ENCODE peak calls at places on chromosomes 7 and 10, in eight cellular contexts. D is ovary, W is mammary epithelial cell, C is IMR-90, G is bronchial epithelial cell, M is OCI-LY7, U is astrocyte of the spinal cord, F is GM23338. E is an unnamed sample.
A peak's percentile ranks its signal among the peaks of the same experiment; 100 is the strongest.

GRCh38 chr10:78602201-78602917 is 466.4 kb upstream of the ZMIZ1 start:
- DNase-seq in U (no peak), W (peak; percentile 53), C (peak; percentile 19), F (no peak), M (no peak), D (no peak), G (peak; percentile 38), E (peak; percentile 11)

GRCh38 chr7:135678612-135679575 is 16.6 kb downstream of the STMP1 start:
- DNase-seq in F (no peak), M (no peak), D (no peak), U (peak; percentile 95), G (peak; percentile 90), W (peak; percentile 82), C (peak; percentile 86), E (peak; percentile 88)

GRCh38 chr7:24854866-24855265 is 97.6 kb upstream of the GSDME start:
- DNase-seq in U (no peak), G (no peak), D (no peak), C (peak; percentile 65), W (no peak), M (no peak), F (no peak), E (no peak)

GRCh38 chr7:110762514-110762913 is 328.4 kb upstream of the LRRN3 start:
- DNase-seq in C (peak; percentile 22), M (no peak), F (no peak), W (no peak), U (peak; percentile 25), G (no peak), D (no peak), E (no peak)

GRCh38 chr7:148622887-148623585 is 32.5 kb downstream of the C7orf33 start:
- DNase-seq in D (no peak), U (no peak), G (no peak), M (no peak), W (no peak), C (no peak), F (peak; percentile 21), E (no peak)

GRCh38 chr7:99789441-99790070 is 5.6 kb upstream of the CYP3A4 start:
- DNase-seq in C (no peak), G (peak; percentile 11), W (peak; percentile 44), D (no peak), F (no peak), U (no peak), M (no peak), E (peak; percentile 39)

GRCh38 chr7:65968256-65969185 is 13.5 kb downstream of the GUSB start:
- DNase-seq in C (no peak), G (no peak), U (no peak), W (no peak), F (no peak), M (no peak), D (no peak), E (no peak)

GRCh38 chr7:76514926-76515325 is 4.6 kb downstream of the UPK3B start:
- DNase-seq in C (no peak), D (no peak), G (no peak), F (peak; percentile 1), W (no peak), U (no peak), M (no peak), E (no peak)

GRCh38 chr7:157121184-157121715 is 17.5 kb upstream of the UBE3C start:
- DNase-seq in D (no peak), C (no peak), G (no peak), F (no peak), W (no peak), M (no peak), U (no peak), E (no peak)

GRCh38 chr10:6130851-6131470 is 42.1 kb downstream of the RBM17 start:
- DNase-seq in D (peak; percentile 24), W (no peak), G (no peak), M (no peak), U (no peak), F (no peak), C (no peak), E (no peak)

GRCh38 chr7:129013048-129013721 is 41.7 kb downstream of the TNPO3 start:
- DNase-seq in G (no peak), D (no peak), W (no peak), U (no peak), F (no peak), C (no peak), M (no peak), E (no peak)
- H3K4me3 ChIP-seq in G (no peak overlapping the region), D (no peak overlapping the region), W (no peak overlapping the region), U (no peak overlapping the region), F (no peak overlapping the region), C (no peak overlapping the region), M (no peak overlapping the region), E (no peak overlapping the region)

GRCh38 chr10:80148166-80148805 is 15.8 kb downstream of the PLAC9 start:
- DNase-seq in D (no peak), G (no peak), W (no peak), U (no peak), F (no peak), C (no peak), M (no peak), E (no peak)
- TF ChIP-seq CTCF in D (no peak), G (no peak), W (no peak), U (no peak), F (no peak), C (no peak), M (no peak), E (no peak)

DNA sequence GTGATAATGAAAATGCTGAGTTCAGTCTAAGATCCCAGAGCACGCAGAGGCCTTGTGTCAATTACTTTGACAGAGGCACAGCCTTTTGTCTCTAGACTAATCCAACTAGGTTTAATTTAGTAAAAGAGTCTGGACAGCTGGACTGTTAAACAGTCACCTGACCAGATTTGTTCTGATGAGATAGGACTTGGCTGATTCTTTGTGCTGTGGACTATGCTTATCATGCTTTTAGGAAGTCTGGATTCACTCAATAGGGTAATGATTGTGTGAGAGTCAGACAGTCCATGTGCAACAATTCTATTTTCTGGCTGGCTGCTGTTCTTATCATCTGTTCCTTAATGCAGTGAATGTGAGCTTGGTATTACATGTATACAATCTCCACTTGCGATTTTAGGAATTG is 157.4 kb upstream of the MAGI2 start:
- DNase-seq in M (no peak), D (no peak), W (no peak), G (no peak), U (no peak), C (no peak), F (no peak), E (no peak)
- H3K4me3 ChIP-seq in M (no peak overlapping the region), D (no peak overlapping the region), W (no peak overlapping the region), G (no peak overlapping the region), U (no peak overlapping the region), C (no peak overlapping the region), F (no peak overlapping the region), E (no peak overlapping the region)

DNA sequence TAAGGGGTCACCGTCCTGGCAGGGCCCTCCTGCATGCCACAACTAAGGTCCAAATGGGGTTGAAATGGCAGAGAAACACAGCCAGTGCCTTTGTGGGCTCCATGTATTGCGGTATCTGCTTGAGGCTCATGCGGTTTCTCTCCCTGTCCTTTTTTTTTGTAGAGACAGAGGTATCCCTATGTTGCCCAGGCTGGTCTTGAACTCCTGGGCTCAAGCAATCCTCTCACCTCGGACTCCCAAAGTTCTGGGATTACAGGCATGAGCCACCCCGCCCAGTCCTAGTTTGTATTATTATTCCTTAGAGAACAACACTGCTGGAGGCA is 64.1 kb upstream of the WAPL start:
- DNase-seq in F (no peak), C (no peak), D (no peak), G (no peak), U (no peak), M (no peak), W (no peak), E (no peak)
- TF ChIP-seq CTCF in F (no peak), C (no peak), D (no peak), G (no peak), U (no peak), M (peak; percentile 35), W (no peak), E (no peak)

GRCh38 chr10:126264089-126265018 is 123.9 kb downstream of the ADAM12 start:
- DNase-seq in D (no peak), U (peak; percentile 52), C (no peak), W (no peak), F (no peak), M (no peak), G (no peak), E (no peak)

GRCh38 chr10:126256864-126257263 is 131.4 kb downstream of the ADAM12 start:
- DNase-seq in C (no peak), W (no peak), U (no peak), F (peak; percentile 27), G (no peak), M (no peak), D (peak; percentile 3), E (no peak)

GRCh38 chr10:126259883-126260282 is 128.4 kb downstream of the ADAM12 start:
- DNase-seq in U (no peak), C (no peak), F (no peak), G (no peak), D (no peak), M (no peak), W (no peak), E (no peak)

GRCh38 chr10:126262971-126263370 is 125.3 kb downstream of the ADAM12 start:
- DNase-seq in F (no peak), G (no peak), C (no peak), M (no peak), W (no peak), D (no peak), U (no peak), E (no peak)

DNA sequence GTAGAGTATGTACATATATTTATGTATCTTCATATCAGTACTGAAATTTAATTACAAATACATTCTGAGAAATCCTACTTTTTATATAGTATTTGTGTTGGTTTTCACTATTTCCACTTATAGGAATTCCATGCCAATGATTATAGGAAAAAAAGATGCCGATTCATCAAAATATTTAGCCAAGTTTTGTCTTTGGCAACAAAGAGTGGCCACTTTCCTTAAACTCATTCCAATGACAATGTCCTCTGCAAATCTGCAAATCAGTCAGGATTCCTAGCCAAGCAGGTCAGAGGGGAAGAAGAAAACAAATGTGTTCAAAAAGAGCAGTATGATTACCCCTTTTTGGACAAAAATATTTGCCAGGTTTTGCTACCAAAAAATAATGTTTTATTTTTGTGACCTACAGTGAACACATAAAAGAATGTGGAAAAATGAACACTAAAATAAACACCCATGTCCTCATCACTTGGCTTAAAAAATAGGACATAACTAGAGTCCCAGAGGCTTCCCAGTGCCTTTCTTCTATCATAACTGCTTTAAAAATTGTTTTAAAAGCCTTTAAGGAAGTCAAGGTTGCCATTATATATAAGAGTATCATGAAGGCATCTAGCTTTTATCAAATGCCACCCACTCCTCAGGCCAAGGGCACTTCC is 126.0 kb downstream of the ADAM12 start:
- DNase-seq in W (no peak), D (no peak), U (no peak), F (peak; percentile 21), M (no peak), G (no peak), C (no peak), E (no peak)
- H3K4me3 ChIP-seq in W (no peak overlapping the region), D (no peak overlapping the region), U (no peak overlapping the region), F (no peak overlapping the region), M (no peak overlapping the region), G (no peak overlapping the region), C (no peak overlapping the region), E (no peak overlapping the region)

E was measured in epithelial cell of esophagus.